ENCODE peak calls at places on chromosome 19, in nine cellular contexts. U, M, F, N, Q, R, L, V and C are unnamed samples.

GRCh38 chr19:8117991-8118390 is 31.4 kb downstream of the FBN3 start:
- DNase-seq in U (no peak), V (no peak), L (no peak), R (no peak), F (no peak), M (no peak), Q (no peak), N (no peak), C (no peak)

GRCh38 chr19:16095071-16095571 is 16.6 kb upstream of the RAB8A start:
- DNase-seq in R (no peak), N (no peak), U (no peak), M (no peak), Q (no peak), F (no peak), V (no peak), L (peak), C (no peak)

GRCh38 chr19:58558623-58559274 is 338 bp upstream of the UBE2M start:
- DNase-seq in R (peak), N (peak), U (peak), M (peak), V (peak), Q (peak), F (peak), L (peak), C (peak)

GRCh38 chr19:36665832-36666231 is 805 bp downstream of the ZNF461 start:
- DNase-seq in M (no peak), V (no peak), R (no peak), L (no peak), F (no peak), Q (no peak), N (no peak), U (no peak), C (no peak)

GRCh38 chr19:4977299-4978174 is 8.6 kb downstream of the KDM4B start:
- DNase-seq in N (peak), F (no peak), L (peak), V (no peak), Q (no peak), R (no peak), U (peak), M (peak), C (no peak)

GRCh38 chr19:58511353-58512208 is at the start of gene SLC27A5:
- DNase-seq in Q (no peak), V (no peak), F (no peak), L (no peak), M (no peak), N (no peak), U (no peak), R (peak), C (no peak)

GRCh38 chr19:33039108-33039599 is 25.5 kb downstream of the RHPN2 start:
- DNase-seq in R (peak), L (no peak), M (no peak), N (no peak), V (no peak), Q (no peak), F (no peak), U (no peak), C (no peak)

GRCh38 chr19:47745010-47745901 is at the start of gene NOP53:
- DNase-seq in R (peak), L (peak), N (peak), U (peak), Q (peak), V (peak), M (peak), F (peak), C (peak)

GRCh38 chr19:49361438-49362047 is 673 bp downstream of the TEAD2 start:
- DNase-seq in U (peak), V (peak), M (peak), F (peak), N (peak), R (peak), Q (no peak), L (peak), C (peak)

GRCh38 chr19:34468400-34468799 is 13.2 kb upstream of the WTIP start:
- DNase-seq in U (no peak), L (no peak), V (no peak), Q (no peak), F (no peak), N (no peak), R (no peak), M (peak), C (no peak)

GRCh38 chr19:42028304-42029216 is 34.5 kb upstream of the ATP1A3 start:
- DNase-seq in M (no peak), F (no peak), V (peak), R (no peak), L (no peak), N (no peak), Q (peak), U (no peak), C (no peak)

GRCh38 chr19:38714354-38714778 is 29.9 kb downstream of the CAPN12 start:
- DNase-seq in L (peak), U (no peak), F (no peak), Q (no peak), R (no peak), M (no peak), V (no peak), N (no peak), C (no peak)

GRCh38 chr19:53865918-53866696 is 1.6 kb upstream of the MYADM start:
- DNase-seq in F (peak), R (peak), L (peak), Q (no peak), M (peak), U (peak), N (peak), V (peak), C (no peak)

GRCh38 chr19:7983286-7983950 is 22.0 kb downstream of the ELAVL1 start:
- DNase-seq in M (no peak), R (no peak), U (no peak), Q (no peak), F (no peak), V (no peak), L (no peak), N (no peak), C (no peak)

GRCh38 chr19:42132030-42132628 is at the start of gene POU2F2:
- DNase-seq in M (no peak), V (peak), L (peak), F (peak), U (no peak), Q (peak), N (no peak), R (no peak), C (no peak)

GRCh38 chr19:16384688-16385087 is 60.1 kb downstream of the KLF2 start:
- DNase-seq in F (no peak), N (no peak), V (no peak), L (peak), Q (no peak), R (no peak), U (no peak), M (no peak), C (no peak)

GRCh38 chr19:501646-502045 is 5.4 kb downstream of the MADCAM1 start:
- DNase-seq in L (no peak), N (no peak), R (no peak), M (no peak), V (no peak), F (no peak), Q (no peak), U (no peak), C (no peak)

GRCh38 chr19:10513223-10513622 is 4.0 kb downstream of the S1PR5 start:
- DNase-seq in R (no peak), V (no peak), Q (no peak), N (no peak), M (no peak), U (no peak), F (no peak), L (no peak), C (no peak)

GRCh38 chr19:41682437-41682836 is 5.6 kb downstream of the CEACAM7 start:
- DNase-seq in Q (no peak), L (no peak), U (no peak), F (no peak), R (no peak), N (no peak), V (no peak), M (no peak), C (no peak)

GRCh38 chr19:14325863-14326262 is 55.4 kb upstream of the ADGRE5 start:
- DNase-seq in U (no peak), N (no peak), F (no peak), Q (no peak), M (no peak), V (no peak), L (no peak), R (no peak), C (no peak)

GRCh38 chr19:33473644-33474305 is 47.8 kb downstream of the PEPD start:
- DNase-seq in U (peak), F (peak), M (peak), Q (no peak), V (no peak), N (no peak), L (no peak), R (no peak), C (no peak)

GRCh38 chr19:44912854-44913253 is 1.6 kb upstream of the APOC1 start:
- DNase-seq in V (no peak), Q (no peak), L (no peak), R (peak), M (no peak), F (peak), N (peak), U (no peak), C (no peak)

GRCh38 chr19:8004723-8005513 is 523 bp downstream of the ELAVL1 start:
- DNase-seq in F (peak), V (peak), N (peak), R (no peak), U (no peak), L (no peak), M (peak), Q (peak), C (no peak)

GRCh38 chr19:19185853-19186728 is 5.9 kb downstream of the BORCS8 start:
- DNase-seq in L (no peak), R (peak), F (no peak), M (peak), U (no peak), Q (peak), V (peak), N (peak), C (no peak)

GRCh38 chr19:1360818-1361461 is 22.8 kb upstream of the NDUFS7 start:
- DNase-seq in R (no peak), M (peak), L (peak), Q (no peak), N (peak), U (no peak), V (no peak), F (peak), C (no peak)

GRCh38 chr19:55457683-55458457 is 3.6 kb downstream of the ISOC2 start:
- DNase-seq in N (no peak), R (no peak), V (no peak), U (no peak), L (no peak), M (no peak), F (no peak), Q (no peak), C (no peak)

GRCh38 chr19:40191836-40192646 is 815 bp downstream of the MAP3K10 start:
- DNase-seq in R (no peak), N (peak), U (peak), M (peak), Q (peak), V (peak), F (peak), L (no peak), C (no peak)
- TF ChIP-seq CTCF in R (peak), N (no peak), U (no peak), M (no peak), Q (no peak), V (peak), F (peak), L (no peak), C (no peak)

GRCh38 chr19:6015841-6016545 is 38.1 kb upstream of the RANBP3 start:
- DNase-seq in R (no peak), Q (no peak), V (no peak), U (no peak), L (no peak), M (no peak), N (no peak), F (peak), C (no peak)

GRCh38 chr19:6020166-6020967 is 42.4 kb upstream of the RANBP3 start:
- DNase-seq in N (no peak), U (no peak), F (peak), V (no peak), M (no peak), Q (no peak), L (no peak), R (peak), C (no peak)

GRCh38 chr19:6017576-6017975 is 39.6 kb upstream of the RANBP3 start:
- DNase-seq in M (no peak), L (no peak), F (peak), U (no peak), R (no peak), Q (no peak), V (no peak), N (no peak), C (no peak)

GRCh38 chr19:6020972-6021805 is 43.2 kb upstream of the RANBP3 start:
- DNase-seq in M (no peak), U (no peak), F (no peak), V (no peak), L (no peak), N (no peak), R (peak), Q (no peak), C (no peak)

GRCh38 chr19:6018786-6019185 is 40.8 kb upstream of the RANBP3 start:
- DNase-seq in V (peak), U (no peak), N (no peak), L (no peak), Q (no peak), M (no peak), R (no peak), F (peak), C (no peak)
- TF ChIP-seq CTCF in V (peak), U (no peak), N (no peak), L (no peak), Q (peak), M (peak), R (peak), F (no peak), C (no peak)

GRCh38 chr19:2582984-2583956 is 107.3 kb downstream of the GADD45B start:
- DNase-seq in U (no peak), V (no peak), N (peak), M (peak), F (peak), R (no peak), Q (no peak), L (no peak), C (no peak)

GRCh38 chr19:2577722-2578335 is 101.9 kb downstream of the GADD45B start:
- DNase-seq in U (no peak), V (no peak), N (no peak), R (no peak), L (no peak), F (peak), Q (no peak), M (no peak), C (no peak)

GRCh38 chr19:2578911-2579677 is 103.2 kb downstream of the GADD45B start:
- DNase-seq in M (peak), R (peak), V (peak), U (peak), L (peak), Q (no peak), N (peak), F (peak), C (no peak)

GRCh38 chr19:2578391-2578826 is 102.5 kb downstream of the GADD45B start:
- DNase-seq in F (peak), R (no peak), Q (no peak), V (peak), U (peak), M (peak), L (peak), N (peak), C (no peak)

DNA sequence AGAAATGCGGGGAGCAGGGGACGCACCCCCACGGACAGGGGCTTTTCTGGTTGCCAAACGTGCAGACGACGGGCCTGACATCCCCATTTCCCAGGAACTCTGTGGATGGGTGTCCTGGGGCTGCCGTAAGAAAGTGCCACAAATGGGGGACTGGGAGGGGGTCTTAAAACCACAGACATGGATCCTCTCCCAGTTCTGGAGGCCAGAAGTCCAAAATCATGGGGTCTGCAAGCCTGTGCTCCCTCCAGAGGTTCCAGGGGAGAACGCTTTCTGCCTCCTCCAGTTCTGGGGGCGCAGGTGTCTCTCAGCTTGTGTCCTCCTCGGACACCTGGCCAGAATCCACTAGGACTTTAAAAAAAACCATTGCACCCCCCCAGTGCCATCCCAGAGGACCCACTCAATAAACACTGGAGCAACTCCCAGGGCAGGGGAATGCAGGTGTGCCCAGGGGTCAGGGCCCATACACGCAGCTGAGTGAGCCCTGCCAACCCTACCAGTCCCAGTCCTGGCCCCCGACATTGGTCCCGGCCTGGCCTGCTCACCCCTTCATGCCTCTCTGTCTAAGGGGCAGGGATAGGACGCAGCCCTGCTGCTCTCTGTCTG is 103.9 kb downstream of the GADD45B start:
- DNase-seq in F (peak), V (no peak), U (no peak), Q (no peak), M (no peak), N (no peak), R (no peak), L (no peak), C (no peak)
- TF ChIP-seq CTCF in F (peak), V (no peak), U (peak), Q (no peak), M (no peak), N (no peak), R (no peak), L (peak), C (no peak)

DNA sequence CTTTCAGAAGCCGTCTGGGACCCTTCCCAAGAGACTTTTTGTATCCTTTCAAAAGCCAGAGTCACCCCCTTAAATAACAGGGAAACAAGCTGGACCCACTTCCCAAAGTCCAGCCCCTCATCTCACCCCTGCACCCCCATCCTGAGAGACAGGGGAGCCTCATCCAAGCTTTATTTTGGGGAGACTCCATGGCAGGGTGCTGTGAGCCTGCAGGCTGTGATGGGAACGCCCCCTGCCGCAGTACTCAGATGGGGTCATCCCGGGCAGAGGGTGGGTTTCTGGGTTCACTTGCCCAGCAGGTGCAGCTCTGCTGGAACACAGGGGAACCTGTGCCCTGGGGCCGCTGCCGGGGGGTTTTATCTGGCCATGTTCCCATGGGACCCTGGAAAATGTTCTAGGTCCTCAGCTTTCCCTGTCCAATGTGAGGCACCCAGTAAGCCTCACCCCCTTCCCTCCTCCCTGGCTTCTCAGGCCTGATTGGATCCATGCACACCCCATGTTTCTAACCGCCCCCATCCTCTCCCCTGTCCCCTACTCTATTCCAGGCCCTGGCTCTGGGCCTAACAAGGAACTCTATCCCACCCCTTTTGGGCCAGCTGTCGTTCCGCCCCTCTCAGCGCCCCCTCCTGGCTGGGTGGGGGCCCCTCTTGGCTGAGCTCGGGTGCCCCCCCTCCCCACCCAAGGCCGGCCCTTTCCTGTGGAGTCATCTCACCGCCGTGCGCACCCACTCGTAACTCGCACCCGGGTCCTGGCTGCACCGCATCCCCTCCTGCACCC is 1.0 kb downstream of the HIF3A start:
- DNase-seq in M (peak), U (no peak), L (peak), Q (no peak), N (peak), F (peak), V (no peak), R (no peak), C (no peak)
- TF ChIP-seq CTCF in M (no peak), U (no peak), L (peak), Q (no peak), N (no peak), F (peak), V (peak), R (peak), C (no peak)